ENCODE peak calls at places on chromosomes 2 and 18, in six cellular contexts. Y, Q, U, N, P and L are unnamed samples.

GRCh38 chr2:231162036-231162345 is 36.4 kb upstream of the ARMC9 start:
- DNase-seq in Y (no peak), Q (no peak), U (peak), N (peak), P (no peak), L (peak)

GRCh38 chr2:215888680-215889079 is 124.7 kb downstream of the MREG start:
- DNase-seq in Y (no peak), Q (no peak), U (no peak), N (peak), P (no peak), L (no peak)

GRCh38 chr2:6337123-6337830 is 528.4 kb downstream of the CMPK2 start:
- DNase-seq in Y (peak), Q (no peak), U (no peak), N (no peak), P (no peak), L (no peak)

GRCh38 chr18:46416706-46417638 is 240.0 kb downstream of the LOXHD1 start:
- DNase-seq in Y (no peak), Q (no peak), U (no peak), N (no peak), P (no peak), L (peak)

GRCh38 chr2:10592652-10593051 is 97.1 kb downstream of the NOL10 start:
- DNase-seq in Y (no peak), Q (no peak), U (no peak), N (no peak), P (no peak), L (no peak)

GRCh38 chr2:121099329-121100318 is 185.4 kb downstream of the TFCP2L1 start:
- DNase-seq in Y (no peak), Q (no peak), U (no peak), N (no peak), P (peak), L (no peak)

GRCh38 chr2:120892271-120892966 is 156.8 kb downstream of the GLI2 start:
- DNase-seq in Y (no peak), Q (no peak), U (no peak), N (no peak), P (no peak), L (no peak)

GRCh38 chr2:143939976-143940375 is 579.9 kb downstream of the ZEB2 start:
- DNase-seq in Y (no peak), Q (no peak), U (peak), N (peak), P (peak), L (no peak)

GRCh38 chr2:174797792-174798276 is 33.6 kb upstream of the CHRNA1 start:
- DNase-seq in Y (no peak), Q (no peak), U (peak), N (peak), P (no peak), L (peak)

GRCh38 chr2:62291517-62292137 is 95.7 kb downstream of the B3GNT2 start:
- DNase-seq in Y (no peak), Q (no peak), U (no peak), N (no peak), P (no peak), L (no peak)

GRCh38 chr18:76979111-76979751 is 153.4 kb downstream of the MBP start:
- DNase-seq in Y (no peak), Q (no peak), U (no peak), N (no peak), P (no peak), L (no peak)

GRCh38 chr2:129912871-129913694 is 66.4 kb upstream of the RAB6C start:
- DNase-seq in Y (no peak), Q (no peak), U (no peak), N (no peak), P (no peak), L (no peak)

GRCh38 chr2:74381751-74382150 is 1.6 kb upstream of the DCTN1 start:
- DNase-seq in Y (no peak), Q (no peak), U (no peak), N (no peak), P (no peak), L (no peak)

GRCh38 chr18:75124967-75125358 is 84.0 kb downstream of the PTGR3 start:
- DNase-seq in Y (no peak), Q (no peak), U (no peak), N (no peak), P (no peak), L (no peak)

GRCh38 chr2:71923887-71924533 is 223.7 kb downstream of the CYP26B1 start:
- DNase-seq in Y (peak), Q (no peak), U (no peak), N (peak), P (peak), L (peak)

GRCh38 chr2:72871880-72872279 is 15.3 kb upstream of the SPR start:
- DNase-seq in Y (no peak), Q (no peak), U (no peak), N (no peak), P (no peak), L (no peak)

GRCh38 chr2:203650860-203651613 is 55.4 kb upstream of the CD28 start:
- DNase-seq in Y (no peak), Q (no peak), U (peak), N (peak), P (peak), L (peak)

GRCh38 chr2:137237055-137237454 is 471.7 kb downstream of the THSD7B start:
- DNase-seq in Y (no peak), Q (no peak), U (peak), N (no peak), P (no peak), L (peak)

GRCh38 chr2:203549406-203549805 is 14.3 kb upstream of the RAPH1 start:
- DNase-seq in Y (no peak), Q (no peak), U (no peak), N (no peak), P (no peak), L (no peak)

GRCh38 chr2:118190365-118190916 is 102.2 kb downstream of the INSIG2 start:
- DNase-seq in Y (no peak), Q (no peak), U (no peak), N (no peak), P (no peak), L (no peak)

GRCh38 chr2:221241072-221241471 is 331.0 kb downstream of the EPHA4 start:
- DNase-seq in Y (no peak), Q (no peak), U (no peak), N (no peak), P (no peak), L (no peak)

GRCh38 chr2:157217409-157217808 is 40.1 kb upstream of the GALNT5 start:
- DNase-seq in Y (no peak), Q (no peak), U (no peak), N (no peak), P (no peak), L (no peak)

GRCh38 chr2:65452150-65452895 is 19.9 kb upstream of the SPRED2 start:
- DNase-seq in Y (no peak), Q (no peak), U (no peak), N (no peak), P (no peak), L (no peak)

GRCh38 chr2:221999702-222000101 is 299.1 kb downstream of the PAX3 start:
- DNase-seq in Y (no peak), Q (no peak), U (peak), N (no peak), P (no peak), L (peak)

GRCh38 chr2:167783266-167784070 is 463.9 kb downstream of the STK39 start:
- DNase-seq in Y (peak), Q (no peak), U (no peak), N (no peak), P (peak), L (peak)

GRCh38 chr2:134836986-134837385 is 1.4 kb upstream of the ACMSD start:
- DNase-seq in Y (no peak), Q (no peak), U (peak), N (no peak), P (no peak), L (peak)

GRCh38 chr2:200728630-200729029 is 83.1 kb upstream of the BZW1 start:
- DNase-seq in Y (no peak), Q (no peak), U (no peak), N (no peak), P (no peak), L (no peak)